ENCODE peak calls at places on chromosomes 6 and 20, in six cellular contexts. E is astrocyte, Z is neural progenitor cell, G is GM12878, Y is fibroblast of lung, P is PC-3. D is an unnamed sample.

GRCh38 chr6:84618836-84619235 is 145.6 kb downstream of the TBX18 start:
- DNase-seq in E (peak; percentile 68), Z (peak; percentile 67), G (no peak), Y (peak; percentile 76), P (peak; percentile 22), D (no peak)

GRCh38 chr20:33684533-33685327 is 1.5 kb downstream of the E2F1 start:
- DNase-seq in E (no peak), Z (peak; percentile 84), G (no peak), Y (no peak), P (no peak), D (no peak)

GRCh38 chr20:35463455-35464300 is 8.3 kb downstream of the CEP250 start:
- DNase-seq in E (peak; percentile 41), Z (peak; percentile 83), G (no peak), Y (peak; percentile 58), P (peak; percentile 85), D (no peak)

GRCh38 chr6:4370066-4370465 is 234.7 kb upstream of the ECI2 start:
- DNase-seq in E (peak; percentile 98), Z (no peak), G (no peak), Y (peak; percentile 98), P (peak; percentile 88), D (peak; percentile 25)

GRCh38 chr6:135555550-135555949 is 58.0 kb upstream of the AHI1 start:
- DNase-seq in E (no peak), Z (no peak), G (peak; percentile 13), Y (no peak), P (no peak), D (no peak)

GRCh38 chr20:635028-635427 is 18.0 kb downstream of the SRXN1 start:
- DNase-seq in E (no peak), Z (no peak), G (no peak), Y (no peak), P (no peak), D (no peak)

GRCh38 chr6:35955521-35955920 is 34.6 kb upstream of the SRPK1 start:
- DNase-seq in E (no peak), Z (no peak), G (no peak), Y (no peak), P (no peak), D (no peak)

GRCh38 chr20:17625246-17626051 is 55.6 kb downstream of the DSTN start:
- DNase-seq in E (no peak), Z (no peak), G (no peak), Y (no peak), P (no peak), D (no peak)

GRCh38 chr20:61558726-61559125 is 306.7 kb downstream of the CDH4 start:
- DNase-seq in E (peak; percentile 45), Z (peak; percentile 31), G (no peak), Y (peak; percentile 68), P (no peak), D (no peak)

GRCh38 chr6:71887006-71887743 is 825 bp downstream of the RIMS1 start:
- DNase-seq in E (no peak), Z (peak; percentile 37), G (no peak), Y (no peak), P (no peak), D (no peak)

GRCh38 chr6:161393839-161394364 is 120.0 kb upstream of the AGPAT4 start:
- DNase-seq in E (peak; percentile 86), Z (peak; percentile 76), G (peak; percentile 43), Y (peak; percentile 90), P (peak; percentile 82), D (peak; percentile 74)

GRCh38 chr6:32973144-32973854 is 4.9 kb downstream of the BRD2 start:
- DNase-seq in E (no peak), Z (peak; percentile 90), G (no peak), Y (peak; percentile 40), P (peak; percentile 27), D (no peak)

GRCh38 chr6:151087861-151088598 is 151.7 kb upstream of the AKAP12 start:
- DNase-seq in E (peak; percentile 87), Z (no peak), G (no peak), Y (peak; percentile 84), P (no peak), D (no peak)

GRCh38 chr20:9110916-9111432 is 42.1 kb downstream of the PLCB4 start:
- DNase-seq in E (no peak), Z (no peak), G (no peak), Y (no peak), P (no peak), D (no peak)

GRCh38 chr6:92408350-92408749 is 1011.0 kb downstream of the EPHA7 start:
- DNase-seq in E (no peak), Z (no peak), G (no peak), Y (no peak), P (no peak), D (no peak)

GRCh38 chr6:30322527-30323501 is 3.9 kb upstream of the TRIM39 start:
- DNase-seq in E (peak; percentile 85), Z (peak; percentile 4), G (no peak), Y (peak; percentile 90), P (peak; percentile 77), D (no peak)

GRCh38 chr6:116292553-116292952 is 12.8 kb upstream of the TSPYL1 start:
- DNase-seq in E (no peak), Z (no peak), G (no peak), Y (no peak), P (no peak), D (no peak)

GRCh38 chr6:30895343-30895742 is 11.0 kb downstream of the DDR1 start:
- DNase-seq in E (no peak), Z (no peak), G (no peak), Y (no peak), P (no peak), D (no peak)

GRCh38 chr6:19245656-19246055 is 591.5 kb upstream of the ID4 start:
- DNase-seq in E (no peak), Z (no peak), G (no peak), Y (no peak), P (no peak), D (no peak)

GRCh38 chr20:32534661-32535240 is 50.4 kb downstream of the NOL4L start:
- DNase-seq in E (no peak), Z (no peak), G (no peak), Y (no peak), P (no peak), D (no peak)

GRCh38 chr6:56955171-56956155 is 556 bp downstream of the BEND6 start:
- DNase-seq in E (peak; percentile 80), Z (peak; percentile 94), G (peak; percentile 62), Y (peak; percentile 90), P (peak; percentile 96), D (peak; percentile 62)

GRCh38 chr20:62791301-62792181 is 4.7 kb upstream of the MRGBP start:
- DNase-seq in E (peak; percentile 70), Z (peak; percentile 95), G (no peak), Y (peak; percentile 81), P (peak; percentile 96), D (no peak)

GRCh38 chr20:62792182-62792939 is 3.9 kb upstream of the MRGBP start:
- DNase-seq in E (peak; percentile 63), Z (no peak), G (no peak), Y (peak; percentile 74), P (peak; percentile 54), D (no peak)

GRCh38 chr20:62793757-62794006 is 2.6 kb upstream of the MRGBP start:
- DNase-seq in E (no peak), Z (no peak), G (no peak), Y (no peak), P (no peak), D (no peak)

GRCh38 chr20:62794007-62794724 is 2.1 kb upstream of the MRGBP start:
- DNase-seq in E (peak; percentile 82), Z (peak; percentile 98), G (peak; percentile 79), Y (peak; percentile 93), P (peak; percentile 97), D (no peak)

GRCh38 chr20:62792940-62793756 is 3.1 kb upstream of the MRGBP start:
- DNase-seq in E (no peak), Z (no peak), G (no peak), Y (no peak), P (no peak), D (no peak)
- H3K9ac ChIP-seq in E (peak overlapping the region; percentile 70), Z (no peak overlapping the region), G (no peak overlapping the region), Y (no peak overlapping the region), P (no peak overlapping the region), D (no peak overlapping the region)

DNA sequence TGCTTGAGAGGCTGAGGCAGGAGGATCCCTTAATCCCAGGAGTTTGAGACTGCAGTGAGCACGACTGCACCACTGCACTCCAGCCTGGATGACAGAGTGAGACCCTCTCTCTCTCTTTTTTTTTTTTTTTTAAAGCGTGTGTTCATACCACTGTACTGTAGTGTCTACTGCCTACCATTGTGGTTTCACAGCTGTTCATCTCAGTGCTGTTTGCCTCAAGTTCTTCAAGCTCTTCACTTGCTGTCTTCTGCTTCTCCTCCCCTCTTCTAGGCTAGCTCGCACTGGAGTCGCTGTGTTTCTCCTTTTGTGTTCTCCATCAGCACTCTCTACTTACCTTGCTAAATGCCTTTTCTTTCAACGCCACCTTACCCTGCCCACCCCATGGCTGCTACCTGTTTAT is 7.4 kb downstream of the FOXO3 start:
- DNase-seq in E (no peak), Z (no peak), G (no peak), Y (no peak), P (no peak), D (no peak)
- H3K4me2 ChIP-seq in E (no peak overlapping the region), Z (no peak overlapping the region), G (no peak overlapping the region), Y (no peak overlapping the region), P (no peak overlapping the region), D (no peak overlapping the region)

DNA sequence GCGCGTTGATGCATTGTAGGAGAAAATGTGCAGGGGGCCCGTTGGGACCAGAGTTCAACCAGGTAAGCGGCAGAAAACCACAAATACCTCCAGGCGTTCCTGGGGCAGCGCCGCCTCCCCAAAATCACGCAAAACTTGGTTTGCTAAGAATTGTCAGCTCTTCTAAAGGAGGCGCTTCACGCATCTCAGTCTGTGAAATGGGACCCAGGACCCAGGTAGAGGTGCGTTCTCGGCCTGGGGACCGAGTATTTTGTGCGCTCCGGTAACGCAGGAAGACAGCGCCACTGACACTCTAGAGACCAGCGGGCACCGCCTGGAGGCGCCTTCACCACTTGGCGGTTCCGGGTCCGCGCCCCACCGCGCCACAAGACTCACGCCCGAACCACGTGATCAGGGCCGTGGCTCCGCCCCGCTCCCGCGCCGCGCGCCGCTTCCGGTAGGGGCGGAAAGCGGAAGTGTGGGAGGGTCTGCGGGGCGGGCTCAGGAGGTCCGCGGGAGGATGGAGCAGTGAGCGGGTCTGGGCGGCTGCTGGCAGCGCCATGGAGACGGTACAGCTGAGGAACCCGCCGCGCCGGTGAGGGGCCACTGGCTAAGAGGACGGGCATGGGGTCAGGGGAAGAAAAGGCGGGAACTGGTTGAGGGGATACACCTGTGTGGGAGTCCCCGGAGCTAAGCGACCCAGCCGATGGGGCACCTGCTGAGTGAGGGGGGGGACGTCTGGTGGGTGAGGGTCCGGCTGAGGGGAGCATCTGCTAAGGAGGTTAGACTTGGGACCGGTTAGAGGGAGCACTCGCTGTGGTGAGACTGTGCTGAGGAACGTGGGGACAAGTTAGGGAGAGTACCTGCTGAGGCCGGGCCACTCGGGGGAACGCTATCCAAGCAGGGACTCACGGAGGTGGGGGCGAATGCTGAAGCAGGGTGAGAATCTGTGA is at the start of gene STK4:
- DNase-seq in E (peak; percentile 79), Z (peak; percentile 98), G (peak; percentile 90), Y (peak; percentile 89), P (peak; percentile 98), D (peak; percentile 42)
- TF ChIP-seq EZH2 in E (no peak), Z (no peak), G (no peak), Y (no peak), P (no peak), D (no peak)

GRCh38 chr6:44076016-44076365 is 51.3 kb downstream of the MRPL14 start:
- DNase-seq in E (no peak), Z (no peak), G (no peak), Y (no peak), P (no peak), D (no peak)
- H3K9ac ChIP-seq in E (no peak overlapping the region), Z (no peak overlapping the region), G (no peak overlapping the region), Y (no peak overlapping the region), P (no peak overlapping the region), D (no peak overlapping the region)

GRCh38 chr6:491233-491632 is 99.7 kb downstream of the IRF4 start:
- DNase-seq in E (no peak), Z (no peak), G (no peak), Y (peak; percentile 3), P (no peak), D (no peak)
- H3K4me2 ChIP-seq in E (no peak overlapping the region), Z (no peak overlapping the region), G (no peak overlapping the region), Y (no peak overlapping the region), P (no peak overlapping the region), D (no peak overlapping the region)

GRCh38 chr20:43188234-43188653 is 1.5 kb downstream of the PTPRT start:
- DNase-seq in E (no peak), Z (peak; percentile 35), G (no peak), Y (no peak), P (no peak), D (no peak)
- TF ChIP-seq EZH2 in E (no peak), Z (no peak), G (no peak), Y (peak; percentile 70), P (no peak), D (peak; percentile 75)

D was measured in keratinocyte.